ENCODE peak calls at places on chromosomes 5 and 9, in seven cellular contexts. E is right atrium auricular region, G is progenitor cell of endocrine pancreas, Y is GM12865, M is omental fat pad, S is cardiac muscle cell, Z is choroid plexus epithelial cell. I is an unnamed sample.

GRCh38 chr5:140148508-140148907 is 22.8 kb downstream of the IGIP start:
- DNase-seq in E (peak), Y (no peak), S (peak), G (no peak), M (no peak), Z (peak), I (no peak)

GRCh38 chr5:159951387-159951786 is 35.1 kb downstream of the ADRA1B start:
- DNase-seq in G (no peak), M (no peak), E (no peak), Y (peak), S (peak), Z (peak), I (no peak)

GRCh38 chr5:151451626-151452520 is 4.5 kb downstream of the SLC36A1 start:
- DNase-seq in S (peak), Y (peak), Z (peak), G (no peak), M (no peak), E (no peak), I (no peak)

GRCh38 chr9:85108806-85109205 is 439.3 kb downstream of the NTRK2 start:
- DNase-seq in E (no peak), Y (no peak), M (no peak), G (no peak), Z (no peak), S (no peak), I (no peak)

GRCh38 chr9:93084471-93084881 is 11.5 kb upstream of the CARD19 start:
- DNase-seq in Y (no peak), G (no peak), S (no peak), E (no peak), M (no peak), Z (no peak), I (no peak)

GRCh38 chr9:97710356-97711222 is 13.4 kb upstream of the XPA start:
- DNase-seq in M (no peak), S (peak), Y (peak), Z (peak), G (no peak), E (no peak), I (no peak)

GRCh38 chr9:129322022-129322621 is 144.1 kb upstream of the IER5L start:
- DNase-seq in Z (no peak), M (no peak), S (no peak), G (no peak), E (peak), Y (no peak), I (no peak)

GRCh38 chr5:172902497-172903472 is 56.4 kb upstream of the RPL26L1 start:
- DNase-seq in M (peak), Y (no peak), E (peak), Z (peak), G (peak), S (peak), I (no peak)

GRCh38 chr9:33443504-33444154 is 3.8 kb downstream of the AQP3 start:
- DNase-seq in E (no peak), Z (no peak), Y (no peak), M (no peak), G (no peak), S (no peak), I (no peak)

GRCh38 chr5:52808316-52808901 is 20.7 kb downstream of the ITGA1 start:
- DNase-seq in G (no peak), E (no peak), M (no peak), Z (peak), Y (no peak), S (no peak), I (no peak)

GRCh38 chr5:78612227-78613150 is 36.1 kb downstream of the LHFPL2 start:
- DNase-seq in G (no peak), S (no peak), E (no peak), Z (no peak), M (no peak), Y (no peak), I (peak)

GRCh38 chr9:69314547-69314946 is 10.5 kb upstream of the ENTREP1 start:
- DNase-seq in M (no peak), S (no peak), G (no peak), Y (no peak), Z (no peak), E (no peak), I (no peak)

GRCh38 chr5:175878544-175879438 is 7.4 kb downstream of the CPLX2 start:
- DNase-seq in S (peak), Z (no peak), G (no peak), Y (no peak), M (no peak), E (no peak), I (no peak)

GRCh38 chr5:126998201-126998631 is 32.1 kb downstream of the MARCHF3 start:
- DNase-seq in E (no peak), S (peak), M (no peak), G (no peak), Y (peak), Z (peak), I (no peak)

GRCh38 chr5:127959152-127959764 is 124.3 kb upstream of the SLC12A2 start:
- DNase-seq in G (no peak), Z (peak), M (no peak), E (no peak), S (peak), Y (no peak), I (no peak)

GRCh38 chr9:134403292-134403681 is 77.0 kb downstream of the RXRA start:
- DNase-seq in Y (no peak), G (no peak), S (no peak), M (no peak), Z (no peak), E (no peak), I (no peak)

GRCh38 chr5:40347981-40348725 is 331.6 kb upstream of the PTGER4 start:
- DNase-seq in E (no peak), M (no peak), Y (no peak), Z (no peak), S (no peak), G (no peak), I (no peak)

GRCh38 chr5:135491552-135492318 is 39.6 kb upstream of the TIFAB start:
- DNase-seq in Y (no peak), Z (no peak), G (peak), E (no peak), M (no peak), S (no peak), I (no peak)

GRCh38 chr5:2039180-2039531 is 156.4 kb upstream of the IRX4 start:
- DNase-seq in S (no peak), Z (no peak), E (no peak), G (no peak), M (no peak), Y (no peak), I (no peak)

GRCh38 chr9:26329974-26330373 is 562.6 kb downstream of the CAAP1 start:
- DNase-seq in S (no peak), Y (no peak), M (no peak), Z (no peak), E (no peak), G (no peak), I (no peak)

DNA sequence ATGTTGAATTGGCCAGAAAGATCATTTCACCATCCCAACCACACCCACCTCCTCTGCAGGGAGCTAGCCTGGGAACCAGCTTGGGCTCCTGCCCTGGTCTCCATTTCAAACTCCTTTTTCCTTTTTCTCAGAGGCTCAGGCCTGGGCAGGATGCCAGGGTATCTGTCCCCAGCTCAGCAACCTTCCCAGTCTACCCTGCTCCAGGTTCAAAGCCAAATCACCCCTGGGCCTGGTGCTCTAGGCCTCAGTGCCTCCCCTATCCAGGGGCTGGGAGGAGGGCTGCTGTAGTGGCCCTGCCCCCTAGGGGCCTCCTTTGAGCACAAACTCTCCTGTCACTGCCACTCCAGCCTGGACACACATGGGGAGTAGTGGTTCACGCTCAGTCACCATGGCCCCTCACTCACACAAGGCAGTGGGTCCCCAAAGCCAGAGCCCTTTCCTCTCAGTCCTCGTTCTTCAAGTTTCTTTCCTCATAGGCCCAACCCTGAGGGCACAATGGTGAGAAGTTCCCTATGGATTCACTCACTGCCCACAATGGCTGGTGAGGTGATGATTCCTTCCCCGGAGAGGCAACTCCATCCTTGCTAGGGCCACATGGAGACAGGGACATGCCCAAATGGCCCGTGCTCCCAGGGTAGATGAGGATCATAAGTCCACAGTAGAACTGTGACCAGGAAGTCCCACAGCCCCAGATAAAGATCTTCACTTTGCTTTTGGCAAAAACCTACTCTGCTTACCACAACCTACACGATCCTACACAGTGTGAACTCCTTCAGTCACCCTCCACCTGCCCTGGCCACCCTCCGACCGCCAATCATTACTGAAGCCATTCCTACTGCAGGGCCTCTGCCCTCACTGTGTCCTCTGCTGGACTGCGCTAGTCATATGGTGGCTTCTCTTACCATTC is 1.6 kb upstream of the ST6GALNAC4 start:
- DNase-seq in G (no peak), S (peak), Y (peak), Z (peak), M (no peak), E (no peak), I (no peak)
- TF ChIP-seq CTCF in G (peak), S (no peak), Y (peak), Z (peak), M (no peak), E (no peak), I (no peak)

DNA sequence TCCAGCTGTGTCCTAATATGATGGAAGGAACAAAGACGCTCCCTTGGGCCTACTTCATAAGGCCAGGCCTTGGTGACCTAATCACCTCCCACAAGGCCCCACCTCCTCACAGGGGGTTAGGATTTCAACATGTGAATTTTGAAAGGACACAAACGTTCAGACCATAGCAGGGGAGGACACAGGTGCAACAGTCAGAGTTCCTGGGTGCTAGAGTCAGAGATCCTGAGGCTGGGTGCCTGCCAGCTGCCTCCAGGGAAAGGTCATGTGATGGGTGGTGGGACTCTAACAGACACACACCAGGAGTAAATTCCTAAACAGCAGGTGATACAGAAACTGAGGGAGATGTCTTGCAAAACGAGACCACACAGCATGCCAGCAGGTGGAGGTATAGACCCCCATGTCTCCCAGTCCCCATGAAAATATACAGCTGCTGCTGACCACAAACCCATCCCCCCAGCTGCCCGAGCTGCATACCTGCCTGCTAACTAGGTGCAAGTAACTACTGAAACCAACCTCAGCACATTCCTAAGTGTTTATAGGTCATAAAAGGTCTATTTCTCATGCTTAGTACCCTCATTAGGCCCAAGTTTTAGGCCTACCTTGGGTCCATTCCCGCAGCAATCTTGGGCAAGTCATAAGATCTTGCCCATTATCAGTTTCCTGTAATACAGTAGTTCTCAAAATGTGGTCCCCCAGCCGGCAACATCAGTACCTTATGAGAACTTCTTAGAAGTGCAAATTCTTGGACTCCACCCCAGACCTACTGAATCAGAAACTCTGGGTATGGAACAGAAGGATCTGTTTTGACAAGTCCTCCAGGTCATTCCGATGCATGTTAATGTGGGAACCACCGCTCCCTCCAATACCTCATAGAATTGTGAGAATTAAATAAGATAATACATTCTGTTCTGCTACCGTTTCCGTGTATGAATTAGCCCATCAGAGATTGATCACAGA is 245.3 kb downstream of the ENC1 start:
- DNase-seq in G (peak), E (no peak), Z (no peak), Y (peak), M (no peak), S (no peak), I (no peak)
- TF ChIP-seq CTCF in G (peak), E (no peak), Z (peak), Y (no peak), M (no peak), S (no peak), I (no peak)

DNA sequence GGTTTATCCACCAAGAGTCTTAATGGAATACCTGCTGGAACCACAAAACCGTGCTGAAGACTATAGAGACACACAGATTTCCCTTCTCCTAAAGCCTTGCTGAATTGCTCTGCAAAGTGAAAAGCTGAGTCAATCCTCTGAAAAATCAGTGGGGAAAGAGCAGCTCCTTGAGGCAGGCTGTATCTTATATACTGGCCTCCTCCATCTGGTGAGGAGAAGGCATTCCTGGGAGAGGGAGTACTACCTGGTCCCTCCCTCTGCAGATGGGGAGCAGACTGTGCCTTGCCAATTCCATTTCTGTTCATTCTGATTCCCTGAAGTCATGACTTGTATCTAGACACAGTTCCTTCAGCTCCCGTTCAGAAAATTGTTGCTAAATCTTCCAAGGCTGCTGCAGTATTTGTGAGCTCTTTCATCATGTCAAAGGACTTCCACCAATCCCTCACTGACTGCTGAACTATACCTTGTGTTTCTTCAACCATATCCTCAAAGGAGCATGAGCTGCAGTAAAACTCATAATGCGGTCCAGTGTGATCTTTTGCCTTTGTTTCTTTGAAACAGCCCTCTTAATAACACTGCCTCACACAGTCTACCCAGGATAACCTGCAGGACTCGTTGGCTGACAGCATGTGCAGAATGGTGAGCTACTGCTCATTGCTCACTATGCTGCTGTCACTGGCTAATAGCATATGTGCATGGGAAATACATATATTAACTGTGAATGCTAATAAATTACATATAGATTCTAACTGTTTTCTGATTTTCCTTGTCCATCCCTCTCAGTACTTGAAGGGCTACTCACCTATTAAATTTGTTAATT is 84.5 kb downstream of the FOXD1 start:
- DNase-seq in Z (peak), Y (no peak), E (no peak), G (no peak), M (no peak), S (peak), I (no peak)
- TF ChIP-seq CTCF in Z (peak), Y (no peak), E (no peak), G (no peak), M (no peak), S (no peak), I (no peak)

GRCh38 chr5:10201223-10201868 is 48.3 kb downstream of the ATPSCKMT start:
- DNase-seq in S (no peak), G (no peak), M (no peak), Y (no peak), Z (peak), E (no peak), I (no peak)
- TF ChIP-seq CTCF in S (peak), G (peak), M (no peak), Y (no peak), Z (peak), E (no peak), I (peak)

GRCh38 chr5:36787365-36787764 is 89.2 kb upstream of the NIPBL start:
- DNase-seq in Z (no peak), M (no peak), Y (no peak), S (no peak), G (no peak), E (no peak), I (no peak)
- TF ChIP-seq CTCF in Z (no peak), M (no peak), Y (no peak), S (no peak), G (no peak), E (no peak), I (no peak)

GRCh38 chr5:6431214-6432195 is 17.2 kb upstream of the UBE2QL1 start:
- DNase-seq in Z (no peak), E (no peak), M (no peak), S (no peak), G (no peak), Y (no peak), I (no peak)

GRCh38 chr5:6436715-6437340 is 11.8 kb upstream of the UBE2QL1 start:
- DNase-seq in G (no peak), Y (no peak), S (no peak), Z (peak), E (no peak), M (no peak), I (no peak)

GRCh38 chr5:6434737-6435136 is 13.9 kb upstream of the UBE2QL1 start:
- DNase-seq in Z (no peak), G (no peak), Y (no peak), M (no peak), S (no peak), E (peak), I (no peak)

GRCh38 chr5:6432206-6432605 is 16.5 kb upstream of the UBE2QL1 start:
- DNase-seq in E (no peak), S (no peak), Z (no peak), G (no peak), M (no peak), Y (no peak), I (no peak)

GRCh38 chr5:6435356-6435755 is 13.3 kb upstream of the UBE2QL1 start:
- DNase-seq in G (peak), M (no peak), Z (peak), E (peak), S (peak), Y (peak), I (no peak)
- TF ChIP-seq CTCF in G (peak), M (no peak), Z (peak), E (peak), S (peak), Y (peak), I (peak)

DNA sequence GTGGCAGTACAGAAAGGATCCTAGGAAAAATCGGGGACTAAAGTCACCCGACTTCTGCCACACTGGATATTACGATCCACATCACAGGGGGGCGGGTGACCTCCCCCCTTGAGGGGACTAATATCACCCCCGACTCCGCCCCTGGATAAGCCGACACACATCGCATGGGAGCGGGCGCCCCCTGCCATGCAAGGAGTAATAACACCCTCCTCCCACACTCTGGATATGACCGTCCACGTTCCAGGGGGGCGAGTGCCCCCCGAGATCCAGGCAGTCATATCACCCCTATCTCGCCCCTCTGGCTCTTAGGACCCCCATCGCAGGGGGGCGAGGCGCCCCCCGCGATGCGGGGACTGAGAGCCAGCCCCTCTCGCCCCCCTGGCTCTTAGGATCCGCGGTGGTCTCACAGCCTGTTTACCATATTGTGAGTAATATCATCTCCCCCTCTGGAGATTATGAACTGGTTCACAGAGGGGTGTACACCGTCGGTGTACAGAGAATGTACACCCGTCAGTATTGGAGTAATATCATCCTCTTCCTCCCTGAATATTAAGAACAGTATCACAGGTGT is 423.0 kb downstream of the DIRAS2 start:
- DNase-seq in S (no peak), Z (no peak), E (no peak), M (no peak), Y (peak), G (no peak), I (no peak)
- TF ChIP-seq CTCF in S (no peak), Z (peak), E (peak), M (no peak), Y (peak), G (peak), I (peak)